ENCODE peak calls at places on chromosomes 16 and 17, in seven cellular contexts. M, A, K, U, J, T and X are unnamed samples.

GRCh38 chr16:88857728-88858339 is 907 bp downstream of the TRAPPC2L start:
- DNase-seq in M (peak), A (peak), K (peak), U (peak), J (peak), T (peak), X (peak)

GRCh38 chr17:72438783-72439182 is 318.0 kb downstream of the SOX9 start:
- DNase-seq in M (no peak), A (no peak), K (no peak), U (no peak), J (no peak), T (no peak), X (no peak)

GRCh38 chr17:44610871-44611270 is 45.4 kb upstream of the MEIOC start:
- DNase-seq in M (no peak), A (no peak), K (no peak), U (no peak), J (no peak), T (no peak), X (peak)

GRCh38 chr16:85879975-85880831 is 18.8 kb upstream of the IRF8 start:
- DNase-seq in M (no peak), A (peak), K (no peak), U (no peak), J (no peak), T (no peak), X (no peak)

GRCh38 chr17:60720763-60721531 is 43.3 kb downstream of the BCAS3 start:
- DNase-seq in M (peak), A (peak), K (peak), U (peak), J (peak), T (peak), X (peak)

GRCh38 chr17:50956750-50957523 is 90.8 kb upstream of the TOB1 start:
- DNase-seq in M (peak), A (peak), K (peak), U (peak), J (peak), T (peak), X (peak)

GRCh38 chr16:86844691-86845090 is 266.3 kb downstream of the FOXL1 start:
- DNase-seq in M (no peak), A (no peak), K (no peak), U (no peak), J (no peak), T (no peak), X (no peak)

GRCh38 chr17:81734405-81735055 is 22.4 kb downstream of the SLC25A10 start:
- DNase-seq in M (no peak), A (no peak), K (no peak), U (no peak), J (no peak), T (no peak), X (no peak)

GRCh38 chr17:1058423-1059130 is 61.6 kb downstream of the TIMM22 start:
- DNase-seq in M (peak), A (no peak), K (no peak), U (peak), J (no peak), T (no peak), X (peak)

GRCh38 chr17:55288356-55289105 is 23.8 kb downstream of the HLF start:
- DNase-seq in M (no peak), A (no peak), K (no peak), U (no peak), J (no peak), T (no peak), X (no peak)

GRCh38 chr16:50653633-50654524 is 27.2 kb downstream of the SNX20 start:
- DNase-seq in M (no peak), A (no peak), K (no peak), U (no peak), J (no peak), T (peak), X (no peak)

GRCh38 chr16:19218581-19218980 is 50.5 kb downstream of the SYT17 start:
- DNase-seq in M (no peak), A (no peak), K (no peak), U (no peak), J (no peak), T (no peak), X (no peak)

GRCh38 chr17:34579017-34579946 is at the start of gene TMEM132E:
- DNase-seq in M (peak), A (peak), K (no peak), U (peak), J (peak), T (peak), X (no peak)

GRCh38 chr16:77307764-77308561 is 108.8 kb downstream of the SYCE1L start:
- DNase-seq in M (no peak), A (no peak), K (no peak), U (peak), J (no peak), T (no peak), X (peak)

GRCh38 chr17:36746654-36747053 is 145.3 kb downstream of the MRM1 start:
- DNase-seq in M (no peak), A (no peak), K (no peak), U (no peak), J (no peak), T (no peak), X (no peak)

GRCh38 chr17:65365209-65365608 is 196.2 kb downstream of the AXIN2 start:
- DNase-seq in M (no peak), A (no peak), K (no peak), U (no peak), J (no peak), T (no peak), X (no peak)

GRCh38 chr16:50123417-50123816 is 29.7 kb upstream of the TENT4B start:
- DNase-seq in M (no peak), A (no peak), K (no peak), U (no peak), J (no peak), T (no peak), X (no peak)

GRCh38 chr17:17795946-17796786 is 40.6 kb downstream of the SREBF1 start:
- DNase-seq in M (no peak), A (no peak), K (no peak), U (no peak), J (no peak), T (no peak), X (no peak)

GRCh38 chr16:57634171-57634570 is 5.7 kb downstream of the ADGRG1 start:
- DNase-seq in M (no peak), A (no peak), K (no peak), U (peak), J (no peak), T (no peak), X (peak)

GRCh38 chr17:71438631-71439146 is 682.1 kb upstream of the SOX9 start:
- DNase-seq in M (no peak), A (no peak), K (peak), U (peak), J (no peak), T (peak), X (peak)

GRCh38 chr17:12959441-12959840 is 58.4 kb downstream of the ELAC2 start:
- DNase-seq in M (no peak), A (no peak), K (no peak), U (no peak), J (no peak), T (no peak), X (no peak)

GRCh38 chr17:65772989-65773388 is 211.5 kb upstream of the AXIN2 start:
- DNase-seq in M (no peak), A (no peak), K (no peak), U (no peak), J (no peak), T (peak), X (no peak)

GRCh38 chr16:11056090-11056988 is 112.0 kb downstream of the CLEC16A start:
- DNase-seq in M (no peak), A (no peak), K (no peak), U (no peak), J (no peak), T (no peak), X (no peak)